ENCODE peak calls at places on chromosomes 7 and 10, in five cellular contexts. One of them, this sample, is unnamed.

GRCh38 chr7:157471259-157472125 is 134.7 kb downstream of the DNAJB6 start:
- DNase-seq in PC-3: no peak
- DNase-seq in ovary: no peak
- DNase-seq in CD4-positive, alpha-beta T cell: peak
- DNase-seq in HCT116: no peak
- DNase-seq in this sample: no peak

GRCh38 chr7:84663224-84663623 is 468.6 kb upstream of the SEMA3A start:
- DNase-seq in PC-3: peak
- DNase-seq in ovary: no peak
- DNase-seq in CD4-positive, alpha-beta T cell: no peak
- DNase-seq in HCT116: no peak
- DNase-seq in this sample: no peak

GRCh38 chr7:84237533-84238173 is 43.1 kb upstream of the SEMA3A start:
- DNase-seq in PC-3: peak
- DNase-seq in ovary: no peak
- DNase-seq in CD4-positive, alpha-beta T cell: no peak
- DNase-seq in HCT116: peak
- DNase-seq in this sample: peak

GRCh38 chr10:103673616-103674015 is 180.1 kb downstream of the NEURL1 start:
- DNase-seq in PC-3: no peak
- DNase-seq in ovary: no peak
- DNase-seq in CD4-positive, alpha-beta T cell: no peak
- DNase-seq in HCT116: no peak
- DNase-seq in this sample: no peak

GRCh38 chr10:77710081-77710551 is 72.5 kb upstream of the KCNMA1 start:
- DNase-seq in PC-3: no peak
- DNase-seq in ovary: no peak
- DNase-seq in CD4-positive, alpha-beta T cell: no peak
- DNase-seq in HCT116: no peak
- DNase-seq in this sample: no peak

GRCh38 chr7:88759216-88759955 is at the start of gene ZNF804B:
- DNase-seq in PC-3: no peak
- DNase-seq in ovary: no peak
- DNase-seq in CD4-positive, alpha-beta T cell: no peak
- DNase-seq in HCT116: no peak
- DNase-seq in this sample: no peak

GRCh38 chr7:117750612-117751563 is 122.4 kb downstream of the CTTNBP2 start:
- DNase-seq in PC-3: peak
- DNase-seq in ovary: no peak
- DNase-seq in CD4-positive, alpha-beta T cell: no peak
- DNase-seq in HCT116: no peak
- DNase-seq in this sample: peak

GRCh38 chr7:2106920-2107319 is 125.8 kb downstream of the MAD1L1 start:
- DNase-seq in PC-3: peak
- DNase-seq in ovary: no peak
- DNase-seq in CD4-positive, alpha-beta T cell: no peak
- DNase-seq in HCT116: no peak
- DNase-seq in this sample: peak

GRCh38 chr7:105641236-105641810 is 60.0 kb upstream of the EFCAB10 start:
- DNase-seq in PC-3: no peak
- DNase-seq in ovary: peak
- DNase-seq in CD4-positive, alpha-beta T cell: no peak
- DNase-seq in HCT116: no peak
- DNase-seq in this sample: no peak

GRCh38 chr10:35377050-35377723 is 40.9 kb downstream of the CCNY start:
- DNase-seq in PC-3: no peak
- DNase-seq in ovary: no peak
- DNase-seq in CD4-positive, alpha-beta T cell: no peak
- DNase-seq in HCT116: no peak
- DNase-seq in this sample: no peak

GRCh38 chr10:92757066-92757716 is 67.4 kb downstream of the HHEX start:
- DNase-seq in PC-3: peak
- DNase-seq in ovary: peak
- DNase-seq in CD4-positive, alpha-beta T cell: no peak
- DNase-seq in HCT116: peak
- DNase-seq in this sample: peak

GRCh38 chr10:68142761-68143160 is 33.5 kb downstream of the MYPN start:
- DNase-seq in PC-3: no peak
- DNase-seq in ovary: no peak
- DNase-seq in CD4-positive, alpha-beta T cell: no peak
- DNase-seq in HCT116: no peak
- DNase-seq in this sample: no peak

GRCh38 chr10:75437693-75438092 is 6.3 kb downstream of the LRMDA start:
- DNase-seq in PC-3: no peak
- DNase-seq in ovary: no peak
- DNase-seq in CD4-positive, alpha-beta T cell: no peak
- DNase-seq in HCT116: no peak
- DNase-seq in this sample: no peak

GRCh38 chr7:65927489-65928448 is 54.2 kb downstream of the GUSB start:
- DNase-seq in PC-3: no peak
- DNase-seq in ovary: no peak
- DNase-seq in CD4-positive, alpha-beta T cell: no peak
- DNase-seq in HCT116: no peak
- DNase-seq in this sample: no peak

DNA sequence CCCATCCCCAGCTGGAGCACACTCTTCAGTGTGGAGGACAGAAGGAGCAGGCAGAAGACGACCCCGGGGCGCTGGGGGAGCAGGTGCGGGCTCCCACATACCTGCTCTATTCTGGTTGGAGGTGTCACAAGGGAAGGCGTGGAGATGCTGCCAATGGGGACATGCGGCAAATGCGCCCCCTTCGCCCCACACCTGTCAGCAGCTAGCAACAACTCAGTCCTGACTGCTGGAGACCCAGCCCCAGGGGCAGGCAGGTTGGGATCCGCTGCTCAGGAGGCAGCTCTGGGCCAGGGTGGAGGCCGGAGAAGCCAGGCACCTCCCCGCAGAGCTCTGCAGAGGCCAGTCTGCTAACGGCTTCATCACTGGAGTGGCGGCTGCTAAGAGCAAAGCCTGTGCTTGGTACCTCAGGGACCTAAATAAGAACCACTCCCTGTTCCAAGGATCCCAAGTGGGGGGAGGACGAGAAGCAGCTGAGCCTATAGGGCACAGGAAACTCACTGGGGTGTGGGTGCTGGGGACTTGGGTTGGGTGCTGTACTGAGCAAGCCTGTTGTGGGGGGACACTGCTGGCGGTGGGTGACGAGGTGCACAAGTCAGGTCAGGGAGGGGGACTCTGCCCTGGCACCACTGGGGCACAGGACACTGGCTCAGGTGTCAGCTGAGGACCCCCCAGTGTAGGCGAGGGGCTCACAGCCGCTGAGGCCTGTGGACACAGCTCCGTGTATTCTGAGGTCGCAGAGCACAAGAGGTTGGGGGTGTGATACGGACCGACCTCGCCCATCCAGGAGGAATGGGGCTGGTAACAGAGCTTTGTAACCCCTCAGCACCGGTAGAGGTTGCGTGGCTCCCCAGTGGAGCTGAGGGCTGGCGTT is 19.2 kb upstream of the GPR146 start:
- DNase-seq in PC-3: no peak
- DNase-seq in ovary: no peak
- DNase-seq in CD4-positive, alpha-beta T cell: no peak
- DNase-seq in HCT116: no peak
- DNase-seq in this sample: no peak
- H3K27ac ChIP-seq in PC-3: no peak
- H3K27ac ChIP-seq in ovary: no peak
- H3K27ac ChIP-seq in CD4-positive, alpha-beta T cell: no peak
- H3K27ac ChIP-seq in HCT116: no peak
- H3K27ac ChIP-seq in this sample: peak

GRCh38 chr10:130575756-130576285 is 439.6 kb downstream of the GLRX3 start:
- DNase-seq in PC-3: no peak
- DNase-seq in ovary: no peak
- DNase-seq in CD4-positive, alpha-beta T cell: no peak
- DNase-seq in HCT116: no peak
- DNase-seq in this sample: no peak

GRCh38 chr10:130578532-130579289 is 442.5 kb downstream of the GLRX3 start:
- DNase-seq in PC-3: no peak
- DNase-seq in ovary: no peak
- DNase-seq in CD4-positive, alpha-beta T cell: no peak
- DNase-seq in HCT116: no peak
- DNase-seq in this sample: no peak

GRCh38 chr10:130577039-130577438 is 440.8 kb downstream of the GLRX3 start:
- DNase-seq in PC-3: no peak
- DNase-seq in ovary: no peak
- DNase-seq in CD4-positive, alpha-beta T cell: no peak
- DNase-seq in HCT116: no peak
- DNase-seq in this sample: no peak

GRCh38 chr10:130573446-130573845 is 437.3 kb downstream of the GLRX3 start:
- DNase-seq in PC-3: no peak
- DNase-seq in ovary: no peak
- DNase-seq in CD4-positive, alpha-beta T cell: no peak
- DNase-seq in HCT116: no peak
- DNase-seq in this sample: no peak

DNA sequence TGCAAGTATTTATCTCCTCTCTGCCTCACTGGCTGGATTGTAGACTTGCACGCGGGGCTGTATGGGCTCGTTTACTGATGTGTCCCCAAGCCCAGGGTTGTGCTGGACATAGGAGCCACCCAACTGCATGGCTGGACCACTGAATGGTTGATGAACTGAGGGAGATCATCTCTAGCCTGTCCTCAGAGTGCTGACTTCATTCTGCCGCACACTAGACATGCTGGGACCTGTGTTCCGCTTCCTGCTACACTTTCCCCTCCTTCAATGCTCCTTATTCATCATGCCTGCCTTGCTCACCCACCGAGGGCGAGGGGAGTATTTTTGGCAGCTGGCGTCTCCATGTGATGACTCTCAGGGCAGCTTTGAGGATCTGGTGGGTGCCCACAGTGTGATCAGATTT is 440.2 kb downstream of the GLRX3 start:
- DNase-seq in PC-3: no peak
- DNase-seq in ovary: no peak
- DNase-seq in CD4-positive, alpha-beta T cell: no peak
- DNase-seq in HCT116: no peak
- DNase-seq in this sample: no peak
- TF ChIP-seq CTCF in PC-3: no peak
- TF ChIP-seq CTCF in ovary: no peak
- TF ChIP-seq CTCF in CD4-positive, alpha-beta T cell: no peak
- TF ChIP-seq CTCF in HCT116: no peak
- TF ChIP-seq CTCF in this sample: no peak

DNA sequence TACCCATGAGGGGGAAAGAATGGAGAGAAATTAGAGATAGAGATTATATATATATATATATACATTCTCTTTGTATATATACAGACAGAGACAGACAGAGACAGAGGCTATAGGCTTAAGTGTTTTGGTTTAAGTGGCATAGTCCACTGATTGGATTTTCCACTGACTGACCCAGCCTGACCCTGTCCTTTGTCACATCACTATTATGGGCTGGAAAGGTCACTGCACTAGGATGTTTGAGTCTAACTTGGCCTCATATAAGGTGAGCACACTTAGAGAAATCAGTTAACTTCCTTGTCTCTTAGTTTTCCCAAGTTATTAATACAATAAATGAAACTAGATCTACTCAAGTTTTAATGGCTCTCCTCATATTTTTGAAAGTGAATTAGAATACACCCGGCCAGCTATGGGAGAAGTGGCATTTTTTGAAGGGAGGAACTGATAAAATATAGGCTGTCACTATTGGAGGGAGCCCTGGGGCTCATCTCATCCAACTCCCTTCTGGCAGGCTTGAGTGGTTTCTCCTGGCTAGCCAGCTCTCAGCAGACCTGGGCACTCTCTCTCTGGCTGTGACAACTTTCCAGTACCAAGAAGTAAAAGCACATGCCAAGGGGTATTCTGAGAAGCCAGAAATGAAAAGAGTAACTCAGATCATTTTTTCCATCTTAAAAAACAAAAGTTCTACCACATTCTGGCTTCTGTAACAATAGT is 455.6 kb upstream of the ANKRD30A start:
- DNase-seq in PC-3: no peak
- DNase-seq in ovary: no peak
- DNase-seq in CD4-positive, alpha-beta T cell: no peak
- DNase-seq in HCT116: no peak
- DNase-seq in this sample: no peak
- H3K27ac ChIP-seq in PC-3: no peak
- H3K27ac ChIP-seq in ovary: no peak
- H3K27ac ChIP-seq in CD4-positive, alpha-beta T cell: no peak
- H3K27ac ChIP-seq in HCT116: no peak
- H3K27ac ChIP-seq in this sample: no peak

GRCh38 chr10:132708936-132709335 is 77.0 kb downstream of the NKX6-2 start:
- DNase-seq in PC-3: no peak
- DNase-seq in ovary: no peak
- DNase-seq in CD4-positive, alpha-beta T cell: no peak
- DNase-seq in HCT116: no peak
- DNase-seq in this sample: no peak

GRCh38 chr10:132708441-132708840 is 77.5 kb downstream of the NKX6-2 start:
- DNase-seq in PC-3: no peak
- DNase-seq in ovary: no peak
- DNase-seq in CD4-positive, alpha-beta T cell: no peak
- DNase-seq in HCT116: no peak
- DNase-seq in this sample: no peak

GRCh38 chr10:132710746-132711617 is 75.0 kb downstream of the NKX6-2 start:
- DNase-seq in PC-3: no peak
- DNase-seq in ovary: no peak
- DNase-seq in CD4-positive, alpha-beta T cell: no peak
- DNase-seq in HCT116: no peak
- DNase-seq in this sample: no peak

GRCh38 chr10:132710036-132710686 is 75.8 kb downstream of the NKX6-2 start:
- DNase-seq in PC-3: no peak
- DNase-seq in ovary: no peak
- DNase-seq in CD4-positive, alpha-beta T cell: no peak
- DNase-seq in HCT116: no peak
- DNase-seq in this sample: no peak

DNA sequence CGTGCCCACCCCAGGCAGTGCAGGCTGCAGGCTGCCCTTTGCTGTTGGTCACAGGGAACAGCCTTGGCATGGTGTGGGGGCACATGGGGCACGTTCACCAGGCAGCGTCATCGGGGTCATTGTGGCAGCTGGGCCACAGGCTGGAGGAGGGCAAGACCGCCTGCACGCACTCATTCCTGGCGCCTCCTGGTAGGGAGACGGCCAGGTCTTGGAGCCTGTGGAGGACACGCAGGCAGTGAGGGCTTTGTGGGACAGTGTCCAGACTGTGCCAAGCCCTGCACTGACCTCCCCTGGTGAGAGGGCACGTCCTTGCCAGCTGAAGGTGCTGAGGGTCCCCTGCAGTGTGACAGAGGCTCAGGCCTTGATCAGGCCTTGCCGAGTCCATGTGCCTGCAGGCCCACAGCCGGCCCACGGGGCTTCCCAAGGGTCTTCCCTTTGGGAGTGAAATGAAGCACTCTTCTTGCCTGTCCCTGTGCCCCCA is 76.4 kb downstream of the NKX6-2 start:
- DNase-seq in PC-3: no peak
- DNase-seq in ovary: no peak
- DNase-seq in CD4-positive, alpha-beta T cell: no peak
- DNase-seq in HCT116: no peak
- DNase-seq in this sample: no peak
- TF ChIP-seq CTCF in PC-3: no peak
- TF ChIP-seq CTCF in ovary: no peak
- TF ChIP-seq CTCF in CD4-positive, alpha-beta T cell: no peak
- TF ChIP-seq CTCF in HCT116: no peak
- TF ChIP-seq CTCF in this sample: no peak

DNA sequence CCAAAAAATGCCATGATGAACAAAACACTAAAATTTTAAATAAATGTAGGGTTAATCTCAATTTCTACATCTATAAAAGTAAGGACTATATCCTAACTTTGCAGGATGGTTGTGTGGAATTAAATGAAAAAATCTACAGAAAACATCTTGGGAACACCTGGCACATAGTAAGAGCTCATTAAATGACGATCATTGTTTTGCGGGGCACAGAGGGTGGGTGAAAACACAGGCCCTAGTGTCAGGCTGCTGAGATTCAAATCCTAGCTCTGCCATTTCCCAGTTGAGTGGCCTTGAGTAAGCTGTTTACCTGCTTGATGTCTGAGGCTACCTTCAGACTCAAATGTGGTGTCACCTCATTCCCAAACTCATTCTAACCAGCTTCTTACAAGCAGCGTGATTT is 35.6 kb downstream of the BTBD16 start:
- DNase-seq in PC-3: no peak
- DNase-seq in ovary: no peak
- DNase-seq in CD4-positive, alpha-beta T cell: no peak
- DNase-seq in HCT116: no peak
- DNase-seq in this sample: no peak
- H3K27ac ChIP-seq in PC-3: peak
- H3K27ac ChIP-seq in ovary: peak
- H3K27ac ChIP-seq in CD4-positive, alpha-beta T cell: no peak
- H3K27ac ChIP-seq in HCT116: peak
- H3K27ac ChIP-seq in this sample: peak

This sample was measured in RWPE1.